ENCODE peak calls at places on chromosomes 16 and 17, in seven cellular contexts. W is NCI-H345; M is memory B cell; T is iPS-NIHi11; Z is breast epithelium; P is fibroblast of lung; Y is CD8-positive, alpha-beta T cell. K is an unnamed sample.

GRCh38 chr17:20143740-20144139 is 134.6 kb downstream of the SPECC1 start:
- DNase-seq in T (no peak), W (no peak), P (no peak), M (no peak), Z (no peak), Y (no peak), K (no peak)

GRCh38 chr17:15744885-15745284 is 12.8 kb downstream of the TBC1D26 start:
- DNase-seq in T (peak), M (no peak), W (peak), Z (no peak), P (peak), Y (no peak), K (peak)

GRCh38 chr16:27748868-27749546 is 199.1 kb downstream of the KATNIP start:
- DNase-seq in M (no peak), W (peak), T (peak), Y (peak), Z (no peak), P (peak), K (peak)

GRCh38 chr17:40526668-40527067 is 25.2 kb upstream of the TNS4 start:
- DNase-seq in M (no peak), Z (peak), P (no peak), T (no peak), Y (no peak), W (no peak), K (no peak)

GRCh38 chr17:82603981-82604448 is 44.2 kb downstream of the WDR45B start:
- DNase-seq in Z (no peak), M (no peak), Y (peak), T (no peak), W (no peak), P (peak), K (no peak)

GRCh38 chr17:5042152-5043022 is 7.2 kb upstream of the SLC52A1 start:
- DNase-seq in Z (no peak), P (no peak), M (no peak), W (no peak), Y (peak), T (no peak), K (no peak)

GRCh38 chr16:24883714-24884151 is 38.0 kb downstream of the SLC5A11 start:
- DNase-seq in Z (no peak), T (no peak), W (no peak), Y (no peak), M (no peak), P (no peak), K (no peak)

GRCh38 chr17:40422990-40423611 is 5.4 kb upstream of the TOP2A start:
- DNase-seq in Z (peak), P (no peak), M (no peak), T (peak), Y (no peak), W (no peak), K (no peak)